ENCODE peak calls at places on chromosomes 3 and 15, in six cellular contexts. J is astrocyte, Z is GM23248, G is GM23338, U is PC-9, P is OCI-LY7. V is an unnamed sample.
A peak's percentile ranks its signal among the peaks of the same experiment; 100 is the strongest.

GRCh38 chr15:62857411-62857853 is 185.1 kb upstream of the TPM1 start:
- DNase-seq in J (no peak), Z (peak; percentile 30), G (no peak), U (peak; percentile 93), P (no peak), V (no peak)

GRCh38 chr3:31095254-31095653 is 200.8 kb upstream of the GADL1 start:
- DNase-seq in J (no peak), Z (no peak), G (no peak), U (no peak), P (no peak), V (no peak)

GRCh38 chr15:70788114-70789049 is 25.0 kb upstream of the UACA start:
- DNase-seq in J (peak; percentile 84), Z (peak; percentile 64), G (no peak), U (peak; percentile 76), P (no peak), V (peak; percentile 78)

GRCh38 chr3:78894787-78895186 is 873.0 kb downstream of the ROBO1 start:
- DNase-seq in J (no peak), Z (no peak), G (no peak), U (no peak), P (no peak), V (no peak)

GRCh38 chr3:182092662-182093262 is 381.0 kb downstream of the SOX2 start:
- DNase-seq in J (peak; percentile 18), Z (no peak), G (peak; percentile 40), U (no peak), P (peak; percentile 70), V (peak; percentile 30)

GRCh38 chr3:50708620-50709019 is 33.9 kb downstream of the DOCK3 start:
- DNase-seq in J (no peak), Z (no peak), G (no peak), U (no peak), P (no peak), V (no peak)

GRCh38 chr3:105997466-105997799 is 128.6 kb upstream of the CBLB start:
- DNase-seq in J (no peak), Z (no peak), G (no peak), U (no peak), P (no peak), V (no peak)

GRCh38 chr15:40815042-40815678 is 7.9 kb upstream of the DNAJC17 start:
- DNase-seq in J (no peak), Z (no peak), G (no peak), U (no peak), P (no peak), V (peak; percentile 11)

GRCh38 chr15:65893060-65893459 is 23.8 kb downstream of the RAB11A start:
- DNase-seq in J (no peak), Z (no peak), G (no peak), U (no peak), P (no peak), V (no peak)

GRCh38 chr3:81443948-81444347 is 317.5 kb downstream of the GBE1 start:
- DNase-seq in J (peak; percentile 77), Z (peak; percentile 83), G (no peak), U (no peak), P (no peak), V (peak; percentile 80)

GRCh38 chr3:128079823-128080222 is 27.6 kb downstream of the SEC61A1 start:
- DNase-seq in J (no peak), Z (no peak), G (no peak), U (no peak), P (no peak), V (no peak)

GRCh38 chr15:90705212-90705611 is 11.9 kb upstream of the BLM start:
- DNase-seq in J (no peak), Z (no peak), G (no peak), U (no peak), P (no peak), V (no peak)

GRCh38 chr15:32676095-32676643 is 34.7 kb downstream of the SCG5 start:
- DNase-seq in J (no peak), Z (no peak), G (no peak), U (no peak), P (no peak), V (no peak)

GRCh38 chr3:139617656-139618268 is 60.0 kb downstream of the NMNAT3 start:
- DNase-seq in J (no peak), Z (peak; percentile 3), G (no peak), U (no peak), P (no peak), V (no peak)

GRCh38 chr3:69276884-69277283 is 109.0 kb downstream of the FRMD4B start:
- DNase-seq in J (no peak), Z (peak; percentile 8), G (peak; percentile 25), U (no peak), P (no peak), V (peak; percentile 70)

GRCh38 chr3:188389711-188390346 is 235.9 kb downstream of the LPP start:
- DNase-seq in J (no peak), Z (peak; percentile 55), G (no peak), U (no peak), P (peak; percentile 92), V (no peak)

GRCh38 chr3:17050051-17050450 is 165.3 kb downstream of the PLCL2 start:
- DNase-seq in J (no peak), Z (no peak), G (no peak), U (no peak), P (no peak), V (no peak)

GRCh38 chr3:167843886-167844285 is 108.4 kb downstream of the SERPINI1 start:
- DNase-seq in J (no peak), Z (no peak), G (no peak), U (no peak), P (peak; percentile 75), V (no peak)

GRCh38 chr15:77292924-77293558 is 126.9 kb downstream of the PEAK1 start:
- DNase-seq in J (peak; percentile 57), Z (peak; percentile 4), G (no peak), U (no peak), P (no peak), V (peak; percentile 65)

GRCh38 chr3:25536668-25537331 is 108.7 kb downstream of the RARB start:
- DNase-seq in J (no peak), Z (no peak), G (no peak), U (no peak), P (no peak), V (no peak)

GRCh38 chr3:130390079-130390478 is 44.6 kb downstream of the COL6A5 start:
- DNase-seq in J (no peak), Z (no peak), G (no peak), U (no peak), P (no peak), V (no peak)

GRCh38 chr3:49713336-49714105 is 6.0 kb downstream of the AMIGO3 start:
- DNase-seq in J (no peak), Z (no peak), G (no peak), U (no peak), P (no peak), V (no peak)

GRCh38 chr3:184815046-184815930 is 3.3 kb downstream of the VPS8 start:
- DNase-seq in J (peak; percentile 90), Z (peak; percentile 77), G (no peak), U (no peak), P (no peak), V (peak; percentile 91)

GRCh38 chr15:85386261-85386660 is 5.9 kb downstream of the AKAP13 start:
- DNase-seq in J (no peak), Z (no peak), G (no peak), U (no peak), P (no peak), V (no peak)

GRCh38 chr15:86403914-86404583 is 324.4 kb downstream of the AGBL1 start:
- DNase-seq in J (no peak), Z (no peak), G (no peak), U (no peak), P (no peak), V (no peak)

GRCh38 chr3:60552581-60552980 is 698.7 kb downstream of the FHIT start:
- DNase-seq in J (peak; percentile 43), Z (peak; percentile 24), G (no peak), U (no peak), P (no peak), V (peak; percentile 48)

GRCh38 chr3:59547874-59548273 is 498.0 kb upstream of the CFAP20DC start:
- DNase-seq in J (peak; percentile 28), Z (no peak), G (no peak), U (no peak), P (no peak), V (no peak)

GRCh38 chr3:47323431-47324277 is 40.9 kb downstream of the KLHL18 start:
- DNase-seq in J (peak; percentile 44), Z (peak; percentile 48), G (no peak), U (peak; percentile 86), P (no peak), V (peak; percentile 63)

GRCh38 chr3:126407412-126408044 is 12.8 kb downstream of the CFAP100 start:
- DNase-seq in J (no peak), Z (no peak), G (no peak), U (no peak), P (no peak), V (no peak)

GRCh38 chr3:11005686-11006256 is 13.2 kb downstream of the SLC6A1 start:
- DNase-seq in J (no peak), Z (peak; percentile 13), G (no peak), U (no peak), P (no peak), V (no peak)
- H3K4me2 ChIP-seq in J (no peak overlapping the region), Z (no peak overlapping the region), G (no peak overlapping the region), U (no peak overlapping the region), P (no peak overlapping the region), V (no peak overlapping the region)

DNA sequence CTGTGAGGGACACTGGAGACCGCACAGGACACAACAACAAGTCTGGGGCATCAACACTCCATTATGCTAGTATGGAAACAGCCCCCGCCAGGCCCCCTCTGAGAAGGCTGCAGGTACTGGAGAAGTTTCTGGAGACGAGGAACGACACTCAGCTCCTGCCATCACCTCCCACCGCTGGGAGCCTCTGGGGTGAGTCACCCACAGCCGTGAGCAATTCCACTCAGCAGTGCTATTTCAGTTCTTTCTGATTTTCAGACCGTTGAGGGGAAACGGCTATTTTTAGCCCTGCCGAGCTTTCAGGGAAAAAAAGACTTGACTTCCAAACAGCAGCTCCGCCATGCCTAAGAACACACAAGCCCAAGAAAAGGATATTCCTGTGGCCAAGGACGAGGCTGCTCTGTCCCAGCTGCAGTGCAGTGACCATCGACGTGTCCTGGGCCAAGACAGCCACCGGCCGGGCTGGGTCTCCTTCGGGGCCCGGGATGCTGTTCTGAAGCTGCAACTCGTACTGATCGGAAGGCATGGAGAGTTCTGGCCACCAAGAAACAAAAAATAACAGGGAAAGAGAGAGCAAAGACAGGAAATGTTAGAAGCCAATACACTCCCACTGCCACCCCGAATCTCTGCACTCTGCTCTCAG is 40.8 kb downstream of the NUP210 start:
- DNase-seq in J (peak; percentile 79), Z (peak; percentile 89), G (no peak), U (no peak), P (no peak), V (peak; percentile 84)
- H3K36me3 ChIP-seq in J (no peaks in the 10 kb centered on the region), Z (no peaks in the 10 kb centered on the region), G (peaks cover 9% of the 10 kb centered on the region), U (peaks cover 48% of the 10 kb centered on the region), P (peaks cover 97% of the 10 kb centered on the region), V (no peaks in the 10 kb centered on the region)

GRCh38 chr15:60408438-60409105 is 10.8 kb upstream of the ANXA2 start:
- DNase-seq in J (peak; percentile 86), Z (peak; percentile 92), G (no peak), U (peak; percentile 92), P (peak; percentile 44), V (peak; percentile 84)
- H3K79me2 ChIP-seq in J (no peaks in the 10 kb centered on the region), Z (peaks cover 5% of the 10 kb centered on the region), G (no peaks in the 10 kb centered on the region), U (no peaks in the 10 kb centered on the region), P (no peaks in the 10 kb centered on the region), V (no peaks in the 10 kb centered on the region)

DNA sequence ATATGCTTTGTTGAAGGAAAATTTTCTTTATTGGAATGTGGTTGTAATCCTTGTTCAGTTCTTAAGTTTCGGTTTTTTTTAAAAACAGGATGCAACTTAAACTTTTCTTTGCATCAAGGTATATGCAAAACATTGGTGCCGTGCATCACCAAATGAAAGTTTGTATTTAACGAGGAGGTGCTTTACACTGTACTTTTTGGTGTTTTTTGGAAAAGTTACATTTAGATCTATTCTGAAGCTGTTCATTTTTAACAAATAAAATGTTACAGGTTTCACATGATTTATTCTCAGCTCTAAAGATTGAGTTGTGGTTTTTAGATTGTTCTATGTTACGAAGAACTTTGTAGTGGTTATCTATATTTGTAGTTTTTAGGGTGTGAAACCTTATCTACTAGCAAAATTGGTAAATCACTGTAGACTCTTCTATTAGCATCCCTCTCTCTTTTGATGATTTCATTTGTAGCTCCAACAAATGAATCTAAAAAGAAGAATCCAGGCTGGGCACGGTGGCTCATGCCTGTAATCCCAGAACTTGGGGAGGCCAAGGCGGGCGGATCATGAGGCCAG is 7.0 kb upstream of the LRCH3 start:
- DNase-seq in J (no peak), Z (no peak), G (no peak), U (no peak), P (no peak), V (no peak)
- H3K4me2 ChIP-seq in J (no peak overlapping the region), Z (no peak overlapping the region), G (no peak overlapping the region), U (no peak overlapping the region), P (peak overlapping the region; percentile 25), V (no peak overlapping the region)

V was measured in fibroblast of lung.